ENCODE peak calls at places on chromosomes 13 and 19, in four cellular contexts. Y is IMR-90, A is right lobe of liver, L is BE2C. G is an unnamed sample.

GRCh38 chr13:109483369-109483768 is 303.0 kb downstream of the IRS2 start:
- DNase-seq in Y (no peak), A (no peak), L (no peak), G (no peak)

GRCh38 chr13:109274188-109274821 is 512.1 kb downstream of the IRS2 start:
- DNase-seq in Y (peak), A (no peak), L (no peak), G (peak)

GRCh38 chr13:112893570-112894422 is 75.2 kb upstream of the MCF2L start:
- DNase-seq in Y (peak), A (peak), L (peak), G (peak)

GRCh38 chr13:92573467-92574057 is 653.0 kb upstream of the GPC6 start:
- DNase-seq in Y (peak), A (no peak), L (peak), G (peak)

GRCh38 chr19:4089400-4089908 is 22.8 kb upstream of the ZBTB7A start:
- DNase-seq in Y (no peak), A (no peak), L (no peak), G (no peak)

GRCh38 chr13:73262862-73263627 is 204.2 kb downstream of the KLF5 start:
- DNase-seq in Y (no peak), A (no peak), L (no peak), G (no peak)

GRCh38 chr19:3680939-3681338 is 19.3 kb downstream of the PIP5K1C start:
- DNase-seq in Y (no peak), A (no peak), L (no peak), G (no peak)

GRCh38 chr19:17021793-17022590 is 4.6 kb downstream of the CPAMD8 start:
- DNase-seq in Y (peak), A (no peak), L (no peak), G (no peak)

GRCh38 chr13:48954086-48954485 is 21.6 kb upstream of the FNDC3A start:
- DNase-seq in Y (peak), A (no peak), L (no peak), G (no peak)

GRCh38 chr19:30318936-30319335 is 53.2 kb upstream of the ZNF536 start:
- DNase-seq in Y (no peak), A (peak), L (no peak), G (no peak)

GRCh38 chr13:50991624-50992610 is 82.3 kb downstream of the RNASEH2B start:
- DNase-seq in Y (no peak), A (no peak), L (no peak), G (no peak)

GRCh38 chr13:38686635-38687245 is at the start of gene FREM2:
- DNase-seq in Y (no peak), A (peak), L (no peak), G (peak)

GRCh38 chr13:100314132-100314910 is 225.4 kb downstream of the PCCA start:
- DNase-seq in Y (no peak), A (no peak), L (no peak), G (no peak)

GRCh38 chr13:49495783-49496762 is at the start of gene PHF11:
- DNase-seq in Y (peak), A (peak), L (peak), G (peak)

GRCh38 chr13:94261163-94261562 is 218.3 kb downstream of the DCT start:
- DNase-seq in Y (no peak), A (no peak), L (no peak), G (no peak)

GRCh38 chr13:23160241-23161175 is 20.3 kb upstream of the SGCG start:
- DNase-seq in Y (no peak), A (no peak), L (no peak), G (peak)

GRCh38 chr19:52585101-52585500 is 15.0 kb downstream of the ZNF701 start:
- DNase-seq in Y (no peak), A (no peak), L (no peak), G (no peak)
- H3K4me3 ChIP-seq in Y (no peak), A (no peak), L (no peak), G (no peak)

DNA sequence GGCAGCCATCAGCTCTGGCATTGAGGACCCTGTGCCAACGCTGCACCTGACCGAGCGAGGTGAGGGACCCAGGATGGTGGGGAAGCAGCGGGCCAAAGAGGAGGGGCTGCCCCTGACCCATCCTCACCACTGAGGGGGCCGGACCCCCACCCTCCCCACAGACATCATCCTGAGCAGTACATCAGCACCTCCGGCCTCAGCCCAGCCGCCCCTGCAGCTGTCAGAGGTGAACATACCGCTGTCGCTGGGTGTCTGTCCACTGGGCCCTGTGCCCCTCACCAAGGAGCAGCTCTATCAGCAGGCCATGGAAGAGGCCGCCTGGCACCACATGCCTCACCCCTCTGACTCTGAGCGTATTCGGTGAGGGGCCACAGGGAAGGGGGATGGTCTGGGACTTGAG is 7.3 kb downstream of the LENG1 start:
- DNase-seq in Y (no peak), A (no peak), L (no peak), G (no peak)
- H3K4me3 ChIP-seq in Y (no peak), A (no peak), L (no peak), G (no peak)

GRCh38 chr19:43782689-43783231 is 2.0 kb upstream of the KCNN4 start:
- DNase-seq in Y (no peak), A (no peak), L (no peak), G (no peak)
- H3K4me3 ChIP-seq in Y (no peak), A (no peak), L (no peak), G (no peak)

DNA sequence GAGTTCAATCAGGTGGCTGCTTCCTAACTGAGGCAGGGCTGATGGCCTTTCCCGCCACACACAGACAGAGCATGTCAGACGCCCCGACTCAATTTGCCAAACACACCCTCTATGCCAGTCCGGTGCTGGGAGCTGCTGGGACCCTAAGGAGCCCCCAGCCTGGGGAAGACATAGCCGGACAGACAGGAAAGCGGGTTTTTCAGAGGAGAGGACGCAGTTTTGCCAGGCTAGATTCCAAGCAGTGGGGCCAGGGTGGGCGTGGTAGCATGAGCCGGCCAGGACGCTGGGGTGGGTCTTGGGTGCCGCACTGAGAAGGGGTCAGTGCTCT is 19.8 kb downstream of the MAST3 start:
- DNase-seq in Y (no peak), A (no peak), L (no peak), G (no peak)
- H3K4me3 ChIP-seq in Y (peak), A (no peak), L (peak), G (peak)

G was measured in A673.